ENCODE peak calls at places on chromosomes 2 and 18, in five cellular contexts. L, T, G, V and W are unnamed samples.

GRCh38 chr2:37324536-37324785 is 172 bp downstream of the PRKD3 start:
- DNase-seq in L (no peak), T (peak), G (no peak), V (peak), W (peak)

GRCh38 chr2:222791946-222792649 is 68.7 kb upstream of the ACSL3 start:
- DNase-seq in L (no peak), T (peak), G (no peak), V (peak), W (peak)

GRCh38 chr2:74646201-74646600 is 1.9 kb downstream of the M1AP start:
- DNase-seq in L (no peak), T (no peak), G (no peak), V (no peak), W (no peak)

GRCh38 chr2:172084734-172085459 is 410 bp upstream of the DLX1 start:
- DNase-seq in L (no peak), T (peak), G (peak), V (peak), W (peak)

GRCh38 chr2:73870084-73870483 is 22.7 kb upstream of the ACTG2 start:
- DNase-seq in L (no peak), T (peak), G (no peak), V (peak), W (peak)

GRCh38 chr2:104816146-104816545 is 37.8 kb upstream of the POU3F3 start:
- DNase-seq in L (no peak), T (no peak), G (no peak), V (no peak), W (no peak)

GRCh38 chr18:59272971-59273935 is at the start of gene RAX:
- DNase-seq in L (no peak), T (no peak), G (no peak), V (no peak), W (no peak)

GRCh38 chr18:25467226-25468065 is 115.5 kb upstream of the ZNF521 start:
- DNase-seq in L (no peak), T (no peak), G (peak), V (peak), W (peak)

GRCh38 chr2:161250864-161251436 is 57.3 kb upstream of the PSMD14 start:
- DNase-seq in L (no peak), T (peak), G (no peak), V (no peak), W (no peak)

GRCh38 chr2:218168635-218169462 is 2.1 kb upstream of the CXCR1 start:
- DNase-seq in L (peak), T (peak), G (no peak), V (peak), W (peak)